ENCODE peak calls at places on chromosomes 7 and 10, in four cellular contexts. J is GM12878, H is K562, L is H1. O is an unnamed sample.

GRCh38 chr10:8069627-8070026 is 15.1 kb downstream of the GATA3 start:
- DNase-seq in J (no peak), H (no peak), L (no peak), O (no peak)

GRCh38 chr7:134890246-134891240 is 95.8 kb upstream of the AGBL3 start:
- DNase-seq in J (no peak), H (no peak), L (no peak), O (peak)

GRCh38 chr7:291302-292092 is 1.5 kb downstream of the FOXL3 start:
- DNase-seq in J (no peak), H (no peak), L (no peak), O (no peak)

GRCh38 chr7:116702046-116702445 is 30.1 kb downstream of the MET start:
- DNase-seq in J (no peak), H (no peak), L (no peak), O (no peak)

GRCh38 chr7:130010689-130011412 is 40.3 kb downstream of the ZC3HC1 start:
- DNase-seq in J (peak), H (peak), L (peak), O (peak)

GRCh38 chr10:49230004-49230403 is 41.8 kb upstream of the TMEM273 start:
- DNase-seq in J (no peak), H (no peak), L (no peak), O (no peak)

GRCh38 chr10:113303747-113304146 is 249.1 kb upstream of the HABP2 start:
- DNase-seq in J (no peak), H (no peak), L (no peak), O (peak)

GRCh38 chr10:88810196-88810961 is 7.8 kb downstream of the LIPM start:
- DNase-seq in J (no peak), H (peak), L (no peak), O (peak)

GRCh38 chr10:23523251-23523650 is 84.4 kb downstream of the OTUD1 start:
- DNase-seq in J (no peak), H (no peak), L (no peak), O (peak)

GRCh38 chr10:100043344-100043743 is 33.6 kb upstream of the DNMBP start:
- DNase-seq in J (no peak), H (no peak), L (no peak), O (no peak)

GRCh38 chr7:133783276-133783675 is 343.9 kb upstream of the LRGUK start:
- DNase-seq in J (no peak), H (no peak), L (no peak), O (no peak)

GRCh38 chr7:71538210-71538609 is 406.3 kb downstream of the GALNT17 start:
- DNase-seq in J (no peak), H (no peak), L (no peak), O (no peak)

GRCh38 chr7:36526720-36527548 is 137.3 kb downstream of the ANLN start:
- DNase-seq in J (peak), H (peak), L (no peak), O (no peak)

GRCh38 chr10:71761105-71761511 is 12.2 kb downstream of the VSIR start:
- DNase-seq in J (no peak), H (no peak), L (no peak), O (no peak)

GRCh38 chr10:110546499-110547105 is 20.9 kb upstream of the SMC3 start:
- DNase-seq in J (no peak), H (no peak), L (no peak), O (no peak)

GRCh38 chr7:105940111-105940510 is 23.0 kb upstream of the CDHR3 start:
- DNase-seq in J (no peak), H (no peak), L (no peak), O (peak)

GRCh38 chr10:124060148-124060720 is 33.2 kb downstream of the CHST15 start:
- DNase-seq in J (no peak), H (no peak), L (no peak), O (no peak)

GRCh38 chr7:51430480-51431086 is 114.0 kb upstream of the COBL start:
- DNase-seq in J (peak), H (peak), L (no peak), O (peak)

GRCh38 chr7:151894131-151895007 is 17.5 kb upstream of the PRKAG2 start:
- DNase-seq in J (no peak), H (no peak), L (no peak), O (no peak)

GRCh38 chr10:94963901-94964300 is 25.4 kb downstream of the CYP2C9 start:
- DNase-seq in J (no peak), H (peak), L (peak), O (peak)

GRCh38 chr7:139254728-139255127 is 23.7 kb downstream of the UBN2 start:
- DNase-seq in J (no peak), H (no peak), L (no peak), O (peak)

GRCh38 chr10:34423607-34424325 is 391.3 kb downstream of the PARD3 start:
- DNase-seq in J (no peak), H (no peak), L (no peak), O (no peak)

GRCh38 chr10:117421985-117422384 is 46.7 kb upstream of the PDZD8 start:
- DNase-seq in J (no peak), H (no peak), L (no peak), O (no peak)

GRCh38 chr7:12701433-12701832 is 14.0 kb downstream of the ARL4A start:
- DNase-seq in J (no peak), H (peak), L (no peak), O (no peak)

GRCh38 chr7:143408247-143408685 is 390 bp downstream of the EPHA1 start:
- DNase-seq in J (no peak), H (no peak), L (no peak), O (no peak)

GRCh38 chr10:78045237-78045636 is 11.6 kb downstream of the RPS24 start:
- DNase-seq in J (peak), H (peak), L (no peak), O (no peak)

GRCh38 chr7:84110400-84110799 is 84.2 kb downstream of the SEMA3A start:
- DNase-seq in J (no peak), H (no peak), L (no peak), O (no peak)

GRCh38 chr7:91280604-91281003 is 16.4 kb downstream of the FZD1 start:
- DNase-seq in J (no peak), H (no peak), L (no peak), O (no peak)

GRCh38 chr10:4519691-4520402 is 306.2 kb upstream of the AKR1E2 start:
- DNase-seq in J (no peak), H (no peak), L (no peak), O (no peak)

GRCh38 chr10:36351159-36351558 is 709.1 kb upstream of the FZD8 start:
- DNase-seq in J (no peak), H (no peak), L (no peak), O (no peak)

GRCh38 chr10:110502072-110502845 is 4.6 kb downstream of the DUSP5 start:
- DNase-seq in J (no peak), H (no peak), L (no peak), O (no peak)

GRCh38 chr10:121609426-121610380 is 11.5 kb upstream of the FGFR2 start:
- DNase-seq in J (no peak), H (no peak), L (no peak), O (no peak)

GRCh38 chr10:28327494-28327886 is 24.6 kb upstream of the MPP7 start:
- DNase-seq in J (no peak), H (no peak), L (no peak), O (no peak)

GRCh38 chr7:42880392-42880791 is 31.5 kb downstream of the C7orf25 start:
- DNase-seq in J (no peak), H (no peak), L (no peak), O (no peak)

GRCh38 chr7:42883950-42884349 is 27.9 kb downstream of the C7orf25 start:
- DNase-seq in J (no peak), H (no peak), L (no peak), O (no peak)

GRCh38 chr7:42886866-42887509 is 24.9 kb downstream of the C7orf25 start:
- DNase-seq in J (no peak), H (no peak), L (no peak), O (no peak)

DNA sequence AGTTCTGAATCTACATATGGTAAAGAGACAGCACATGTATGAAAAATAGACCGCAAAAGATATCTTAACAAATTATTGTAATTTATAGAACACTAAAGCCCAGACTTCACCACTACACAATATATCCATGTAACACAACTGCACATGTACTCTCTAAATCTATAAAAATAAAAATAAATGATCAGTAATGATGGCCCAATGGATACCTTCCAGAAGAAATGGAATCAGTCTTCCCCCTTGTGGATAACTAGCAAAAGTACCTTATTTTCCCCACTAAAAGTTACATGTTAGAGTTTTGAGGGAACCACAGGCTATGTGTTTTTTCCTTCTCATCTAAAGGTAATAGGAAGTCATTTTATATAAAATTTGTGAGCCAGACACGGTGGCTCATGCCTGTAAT is 25.7 kb downstream of the C7orf25 start:
- DNase-seq in J (no peak), H (no peak), L (no peak), O (no peak)
- TF ChIP-seq MAX in J (no peak), H (no peak), L (no peak), O (no peak)

DNA sequence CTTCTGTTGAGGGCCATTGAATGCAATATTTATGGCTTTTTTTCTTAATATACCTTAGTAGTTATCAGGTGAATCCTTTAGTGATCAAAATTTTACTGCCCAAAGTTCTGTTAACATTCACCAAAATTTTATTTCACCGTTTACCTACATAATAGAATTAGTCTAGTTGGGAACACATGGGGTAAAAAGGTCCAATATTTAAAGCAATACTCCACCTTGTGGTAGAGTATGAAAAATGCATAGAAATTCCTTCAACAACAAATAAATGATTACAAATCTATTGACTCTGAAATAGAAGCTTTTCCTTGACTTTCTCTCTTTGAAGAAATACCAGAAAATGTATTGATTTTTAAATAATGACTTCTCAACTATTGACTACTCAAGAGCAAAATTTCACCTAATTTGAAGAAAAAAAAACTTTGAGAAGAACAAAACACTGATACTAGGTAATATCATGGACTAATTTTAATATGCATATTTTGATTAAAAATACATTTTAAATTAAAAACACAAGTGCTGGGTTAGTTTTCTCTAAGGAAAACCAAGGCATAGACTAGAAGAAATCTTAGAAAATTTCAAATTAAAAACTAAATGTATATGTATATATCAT is 43.3 kb downstream of the POLR1F start:
- DNase-seq in J (no peak), H (peak), L (no peak), O (peak)
- TF ChIP-seq CBX5 in J (no peak), H (no peak), L (no peak), O (no peak)

GRCh38 chr7:98810166-98810802 is 59.5 kb downstream of the TMEM130 start:
- DNase-seq in J (no peak), H (no peak), L (no peak), O (no peak)
- TF ChIP-seq MAX in J (no peak), H (no peak), L (no peak), O (no peak)

GRCh38 chr10:6980353-6980752 is 400.3 kb upstream of the PRKCQ start:
- DNase-seq in J (no peak), H (no peak), L (no peak), O (no peak)
- TF ChIP-seq CBX5 in J (no peak), H (no peak), L (no peak), O (no peak)